ENCODE peak calls at places on chromosomes 7 and 10, in ten cellular contexts. One of them, this sample, is unnamed.

GRCh38 chr10:95422196-95422595 is 131.4 kb upstream of the PDLIM1 start:
- DNase-seq in stomach: no peak
- DNase-seq in astrocyte of the cerebellum: no peak
- DNase-seq in cardiac muscle cell: no peak
- DNase-seq in heart right ventricle: no peak
- DNase-seq in endothelial cell: no peak
- DNase-seq in chondrocyte: no peak
- DNase-seq in psoas muscle: no peak
- DNase-seq in CD8-positive, alpha-beta T cell: no peak
- DNase-seq in Peyer's patch: no peak
- DNase-seq in this sample: no peak

GRCh38 chr7:152521420-152522337 is 85.9 kb upstream of the KMT2C start:
- DNase-seq in stomach: peak
- DNase-seq in astrocyte of the cerebellum: no peak
- DNase-seq in cardiac muscle cell: no peak
- DNase-seq in heart right ventricle: no peak
- DNase-seq in endothelial cell: no peak
- DNase-seq in chondrocyte: no peak
- DNase-seq in psoas muscle: no peak
- DNase-seq in CD8-positive, alpha-beta T cell: no peak
- DNase-seq in Peyer's patch: no peak
- DNase-seq in this sample: no peak

GRCh38 chr7:116354171-116354545 is 143.8 kb downstream of the TES start:
- DNase-seq in stomach: peak
- DNase-seq in astrocyte of the cerebellum: peak
- DNase-seq in cardiac muscle cell: no peak
- DNase-seq in heart right ventricle: no peak
- DNase-seq in endothelial cell: no peak
- DNase-seq in chondrocyte: no peak
- DNase-seq in psoas muscle: no peak
- DNase-seq in CD8-positive, alpha-beta T cell: no peak
- DNase-seq in Peyer's patch: no peak
- DNase-seq in this sample: peak

GRCh38 chr10:87842220-87842641 is 21.1 kb downstream of the KLLN start:
- DNase-seq in stomach: peak
- DNase-seq in astrocyte of the cerebellum: no peak
- DNase-seq in cardiac muscle cell: no peak
- DNase-seq in heart right ventricle: no peak
- DNase-seq in endothelial cell: no peak
- DNase-seq in chondrocyte: no peak
- DNase-seq in psoas muscle: no peak
- DNase-seq in CD8-positive, alpha-beta T cell: no peak
- DNase-seq in Peyer's patch: no peak
- DNase-seq in this sample: no peak

GRCh38 chr7:96414931-96415292 is 93.0 kb upstream of the SLC25A13 start:
- DNase-seq in stomach: no peak
- DNase-seq in astrocyte of the cerebellum: no peak
- DNase-seq in cardiac muscle cell: peak
- DNase-seq in heart right ventricle: no peak
- DNase-seq in endothelial cell: peak
- DNase-seq in chondrocyte: no peak
- DNase-seq in psoas muscle: no peak
- DNase-seq in CD8-positive, alpha-beta T cell: no peak
- DNase-seq in Peyer's patch: no peak
- DNase-seq in this sample: peak

GRCh38 chr7:127870231-127870907 is 160.9 kb downstream of the LRRC4 start:
- DNase-seq in stomach: no peak
- DNase-seq in astrocyte of the cerebellum: no peak
- DNase-seq in cardiac muscle cell: no peak
- DNase-seq in heart right ventricle: no peak
- DNase-seq in endothelial cell: no peak
- DNase-seq in chondrocyte: no peak
- DNase-seq in psoas muscle: no peak
- DNase-seq in CD8-positive, alpha-beta T cell: no peak
- DNase-seq in Peyer's patch: no peak
- DNase-seq in this sample: no peak

GRCh38 chr10:74987339-74988054 is 124.0 kb upstream of the SAMD8 start:
- DNase-seq in stomach: no peak
- DNase-seq in astrocyte of the cerebellum: no peak
- DNase-seq in cardiac muscle cell: no peak
- DNase-seq in heart right ventricle: no peak
- DNase-seq in endothelial cell: no peak
- DNase-seq in chondrocyte: no peak
- DNase-seq in psoas muscle: no peak
- DNase-seq in CD8-positive, alpha-beta T cell: no peak
- DNase-seq in Peyer's patch: no peak
- DNase-seq in this sample: peak

GRCh38 chr10:49349390-49349789 is 46.5 kb downstream of the DRGX start:
- DNase-seq in stomach: no peak
- DNase-seq in astrocyte of the cerebellum: no peak
- DNase-seq in cardiac muscle cell: no peak
- DNase-seq in heart right ventricle: no peak
- DNase-seq in endothelial cell: no peak
- DNase-seq in chondrocyte: no peak
- DNase-seq in psoas muscle: no peak
- DNase-seq in CD8-positive, alpha-beta T cell: peak
- DNase-seq in Peyer's patch: no peak
- DNase-seq in this sample: no peak

GRCh38 chr7:139936760-139937310 is 107.8 kb downstream of the TBXAS1 start:
- DNase-seq in stomach: no peak
- DNase-seq in astrocyte of the cerebellum: peak
- DNase-seq in cardiac muscle cell: no peak
- DNase-seq in heart right ventricle: no peak
- DNase-seq in endothelial cell: no peak
- DNase-seq in chondrocyte: no peak
- DNase-seq in psoas muscle: no peak
- DNase-seq in CD8-positive, alpha-beta T cell: no peak
- DNase-seq in Peyer's patch: no peak
- DNase-seq in this sample: peak

GRCh38 chr7:50281680-50282445 is 22.7 kb upstream of the IKZF1 start:
- DNase-seq in stomach: no peak
- DNase-seq in astrocyte of the cerebellum: no peak
- DNase-seq in cardiac muscle cell: no peak
- DNase-seq in heart right ventricle: no peak
- DNase-seq in endothelial cell: no peak
- DNase-seq in chondrocyte: no peak
- DNase-seq in psoas muscle: no peak
- DNase-seq in CD8-positive, alpha-beta T cell: no peak
- DNase-seq in Peyer's patch: no peak
- DNase-seq in this sample: no peak

GRCh38 chr10:86708783-86709778 is 40.8 kb downstream of the LDB3 start:
- DNase-seq in stomach: no peak
- DNase-seq in astrocyte of the cerebellum: no peak
- DNase-seq in cardiac muscle cell: no peak
- DNase-seq in heart right ventricle: no peak
- DNase-seq in endothelial cell: no peak
- DNase-seq in chondrocyte: peak
- DNase-seq in psoas muscle: no peak
- DNase-seq in CD8-positive, alpha-beta T cell: no peak
- DNase-seq in Peyer's patch: no peak
- DNase-seq in this sample: no peak

GRCh38 chr7:44767912-44768662 is 19.4 kb downstream of the ZMIZ2 start:
- DNase-seq in stomach: peak
- DNase-seq in astrocyte of the cerebellum: no peak
- DNase-seq in cardiac muscle cell: no peak
- DNase-seq in heart right ventricle: peak
- DNase-seq in endothelial cell: no peak
- DNase-seq in chondrocyte: peak
- DNase-seq in psoas muscle: peak
- DNase-seq in CD8-positive, alpha-beta T cell: peak
- DNase-seq in Peyer's patch: peak
- DNase-seq in this sample: peak

GRCh38 chr7:112547916-112548315 is 67.1 kb downstream of the LSMEM1 start:
- DNase-seq in stomach: no peak
- DNase-seq in astrocyte of the cerebellum: no peak
- DNase-seq in cardiac muscle cell: no peak
- DNase-seq in heart right ventricle: no peak
- DNase-seq in endothelial cell: no peak
- DNase-seq in chondrocyte: no peak
- DNase-seq in psoas muscle: no peak
- DNase-seq in CD8-positive, alpha-beta T cell: no peak
- DNase-seq in Peyer's patch: no peak
- DNase-seq in this sample: no peak

GRCh38 chr7:112546723-112547513 is 66.1 kb downstream of the LSMEM1 start:
- DNase-seq in stomach: no peak
- DNase-seq in astrocyte of the cerebellum: no peak
- DNase-seq in cardiac muscle cell: no peak
- DNase-seq in heart right ventricle: no peak
- DNase-seq in endothelial cell: peak
- DNase-seq in chondrocyte: no peak
- DNase-seq in psoas muscle: no peak
- DNase-seq in CD8-positive, alpha-beta T cell: no peak
- DNase-seq in Peyer's patch: no peak
- DNase-seq in this sample: peak

GRCh38 chr7:112554591-112554990 is 73.8 kb downstream of the LSMEM1 start:
- DNase-seq in stomach: no peak
- DNase-seq in astrocyte of the cerebellum: no peak
- DNase-seq in cardiac muscle cell: no peak
- DNase-seq in heart right ventricle: no peak
- DNase-seq in endothelial cell: no peak
- DNase-seq in chondrocyte: no peak
- DNase-seq in psoas muscle: no peak
- DNase-seq in CD8-positive, alpha-beta T cell: no peak
- DNase-seq in Peyer's patch: no peak
- DNase-seq in this sample: no peak

GRCh38 chr7:112550468-112551060 is 69.8 kb downstream of the LSMEM1 start:
- DNase-seq in stomach: no peak
- DNase-seq in astrocyte of the cerebellum: peak
- DNase-seq in cardiac muscle cell: peak
- DNase-seq in heart right ventricle: no peak
- DNase-seq in endothelial cell: peak
- DNase-seq in chondrocyte: no peak
- DNase-seq in psoas muscle: no peak
- DNase-seq in CD8-positive, alpha-beta T cell: no peak
- DNase-seq in Peyer's patch: no peak
- DNase-seq in this sample: peak
- TF ChIP-seq CTCF in stomach: peak
- TF ChIP-seq CTCF in astrocyte of the cerebellum: peak
- TF ChIP-seq CTCF in cardiac muscle cell: peak
- TF ChIP-seq CTCF in heart right ventricle: peak
- TF ChIP-seq CTCF in endothelial cell: peak
- TF ChIP-seq CTCF in chondrocyte: peak
- TF ChIP-seq CTCF in psoas muscle: peak
- TF ChIP-seq CTCF in CD8-positive, alpha-beta T cell: peak
- TF ChIP-seq CTCF in Peyer's patch: peak
- TF ChIP-seq CTCF in this sample: peak

GRCh38 chr7:3153118-3153517 is 109.5 kb upstream of the CARD11 start:
- DNase-seq in stomach: no peak
- DNase-seq in astrocyte of the cerebellum: no peak
- DNase-seq in cardiac muscle cell: no peak
- DNase-seq in heart right ventricle: no peak
- DNase-seq in endothelial cell: no peak
- DNase-seq in chondrocyte: no peak
- DNase-seq in psoas muscle: no peak
- DNase-seq in CD8-positive, alpha-beta T cell: no peak
- DNase-seq in Peyer's patch: no peak
- DNase-seq in this sample: no peak

GRCh38 chr7:3156508-3156907 is 112.8 kb upstream of the CARD11 start:
- DNase-seq in stomach: no peak
- DNase-seq in astrocyte of the cerebellum: no peak
- DNase-seq in cardiac muscle cell: no peak
- DNase-seq in heart right ventricle: no peak
- DNase-seq in endothelial cell: no peak
- DNase-seq in chondrocyte: no peak
- DNase-seq in psoas muscle: no peak
- DNase-seq in CD8-positive, alpha-beta T cell: no peak
- DNase-seq in Peyer's patch: no peak
- DNase-seq in this sample: no peak

GRCh38 chr7:3152714-3153113 is 109.0 kb upstream of the CARD11 start:
- DNase-seq in stomach: no peak
- DNase-seq in astrocyte of the cerebellum: no peak
- DNase-seq in cardiac muscle cell: no peak
- DNase-seq in heart right ventricle: no peak
- DNase-seq in endothelial cell: no peak
- DNase-seq in chondrocyte: no peak
- DNase-seq in psoas muscle: no peak
- DNase-seq in CD8-positive, alpha-beta T cell: no peak
- DNase-seq in Peyer's patch: no peak
- DNase-seq in this sample: no peak

GRCh38 chr7:3154317-3154716 is 110.7 kb upstream of the CARD11 start:
- DNase-seq in stomach: no peak
- DNase-seq in astrocyte of the cerebellum: no peak
- DNase-seq in cardiac muscle cell: no peak
- DNase-seq in heart right ventricle: no peak
- DNase-seq in endothelial cell: no peak
- DNase-seq in chondrocyte: no peak
- DNase-seq in psoas muscle: no peak
- DNase-seq in CD8-positive, alpha-beta T cell: no peak
- DNase-seq in Peyer's patch: no peak
- DNase-seq in this sample: no peak

GRCh38 chr7:3154881-3155494 is 111.3 kb upstream of the CARD11 start:
- DNase-seq in stomach: peak
- DNase-seq in astrocyte of the cerebellum: peak
- DNase-seq in cardiac muscle cell: peak
- DNase-seq in heart right ventricle: no peak
- DNase-seq in endothelial cell: peak
- DNase-seq in chondrocyte: no peak
- DNase-seq in psoas muscle: no peak
- DNase-seq in CD8-positive, alpha-beta T cell: peak
- DNase-seq in Peyer's patch: peak
- DNase-seq in this sample: peak
- TF ChIP-seq CTCF in stomach: peak
- TF ChIP-seq CTCF in astrocyte of the cerebellum: peak
- TF ChIP-seq CTCF in cardiac muscle cell: peak
- TF ChIP-seq CTCF in heart right ventricle: peak
- TF ChIP-seq CTCF in endothelial cell: peak
- TF ChIP-seq CTCF in chondrocyte: peak
- TF ChIP-seq CTCF in psoas muscle: peak
- TF ChIP-seq CTCF in CD8-positive, alpha-beta T cell: peak
- TF ChIP-seq CTCF in Peyer's patch: peak
- TF ChIP-seq CTCF in this sample: peak

GRCh38 chr10:118827466-118828155 is 72.8 kb upstream of the CACUL1 start:
- DNase-seq in stomach: no peak
- DNase-seq in astrocyte of the cerebellum: no peak
- DNase-seq in cardiac muscle cell: no peak
- DNase-seq in heart right ventricle: no peak
- DNase-seq in endothelial cell: no peak
- DNase-seq in chondrocyte: no peak
- DNase-seq in psoas muscle: no peak
- DNase-seq in CD8-positive, alpha-beta T cell: no peak
- DNase-seq in Peyer's patch: no peak
- DNase-seq in this sample: no peak
- TF ChIP-seq CTCF in stomach: no peak
- TF ChIP-seq CTCF in astrocyte of the cerebellum: peak
- TF ChIP-seq CTCF in cardiac muscle cell: peak
- TF ChIP-seq CTCF in heart right ventricle: no peak
- TF ChIP-seq CTCF in endothelial cell: peak
- TF ChIP-seq CTCF in chondrocyte: peak
- TF ChIP-seq CTCF in psoas muscle: no peak
- TF ChIP-seq CTCF in CD8-positive, alpha-beta T cell: no peak
- TF ChIP-seq CTCF in Peyer's patch: no peak
- TF ChIP-seq CTCF in this sample: peak

DNA sequence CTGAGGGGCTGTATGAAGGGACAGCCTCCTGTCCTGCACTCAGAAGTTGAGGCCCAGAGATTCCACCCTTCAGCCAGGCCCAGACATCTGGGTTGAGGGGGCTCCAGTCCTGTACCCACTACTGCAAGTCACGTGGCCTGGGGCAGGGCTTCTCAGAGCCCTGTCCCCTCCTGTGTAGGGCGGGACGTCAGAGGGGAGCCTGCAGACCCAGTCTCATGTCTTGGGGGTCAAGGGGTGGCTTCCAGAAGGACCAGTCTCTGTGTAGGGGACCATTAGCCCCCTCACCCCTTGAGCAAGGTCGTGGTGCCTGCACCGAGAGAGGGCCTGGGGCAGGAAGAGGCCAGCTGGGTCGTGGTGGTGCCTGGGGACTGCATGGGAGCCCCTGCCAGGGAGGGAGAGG is 593 bp upstream of the PILRA start:
- DNase-seq in stomach: no peak
- DNase-seq in astrocyte of the cerebellum: no peak
- DNase-seq in cardiac muscle cell: no peak
- DNase-seq in heart right ventricle: no peak
- DNase-seq in endothelial cell: no peak
- DNase-seq in chondrocyte: peak
- DNase-seq in psoas muscle: no peak
- DNase-seq in CD8-positive, alpha-beta T cell: no peak
- DNase-seq in Peyer's patch: no peak
- DNase-seq in this sample: no peak
- TF ChIP-seq CTCF in stomach: no peak
- TF ChIP-seq CTCF in astrocyte of the cerebellum: no peak
- TF ChIP-seq CTCF in cardiac muscle cell: no peak
- TF ChIP-seq CTCF in heart right ventricle: no peak
- TF ChIP-seq CTCF in endothelial cell: no peak
- TF ChIP-seq CTCF in chondrocyte: no peak
- TF ChIP-seq CTCF in psoas muscle: no peak
- TF ChIP-seq CTCF in CD8-positive, alpha-beta T cell: no peak
- TF ChIP-seq CTCF in Peyer's patch: no peak
- TF ChIP-seq CTCF in this sample: no peak

This sample was measured in fibroblast of mammary gland.